ENCODE peak calls at places on chromosomes 12 and 14, in ten cellular contexts. One of them, this sample, is unnamed.

GRCh38 chr12:12714276-12715001 is 2.7 kb upstream of the CDKN1B start:
- DNase-seq in NCI-H460: no peak
- DNase-seq in fibroblast of gingiva: no peak
- DNase-seq in cerebellar cortex: peak
- DNase-seq in PC-3: peak
- DNase-seq in activated gamma-delta T cell treated with anti-CD3 and anti-CD28 coated beads, Interleukin-2, amount 50 U/mL, for 16 hours: no peak
- DNase-seq in stimulated activated CD8-positive, alpha-beta memory T cell treated with anti-CD3 and anti-CD28 coated beads, Interleukin-7, amount 100 ng/mL, for 4 hours: no peak
- DNase-seq in stimulated activated naive CD8-positive, alpha-beta T cell treated with anti-CD3 and anti-CD28 coated beads, Interleukin-15, amount 100 ng/mL, for 72 hours: peak
- DNase-seq in neural progenitor cell: peak
- DNase-seq in upper lobe of right lung: peak
- DNase-seq in this sample: no peak

GRCh38 chr12:47821346-47821706 is 1.6 kb upstream of the HDAC7 start:
- DNase-seq in NCI-H460: no peak
- DNase-seq in PC-3: no peak
- DNase-seq in stimulated activated naive CD8-positive, alpha-beta T cell treated with anti-CD3 and anti-CD28 coated beads, Interleukin-15, amount 100 ng/mL, for 72 hours: no peak
- DNase-seq in upper lobe of right lung: no peak
- DNase-seq in fibroblast of gingiva: no peak
- DNase-seq in stimulated activated CD8-positive, alpha-beta memory T cell treated with anti-CD3 and anti-CD28 coated beads, Interleukin-7, amount 100 ng/mL, for 4 hours: no peak
- DNase-seq in neural progenitor cell: no peak
- DNase-seq in cerebellar cortex: no peak
- DNase-seq in activated gamma-delta T cell treated with anti-CD3 and anti-CD28 coated beads, Interleukin-2, amount 50 U/mL, for 16 hours: no peak
- DNase-seq in this sample: no peak

GRCh38 chr14:67571275-67571990 is 28.6 kb downstream of the PIGH start:
- DNase-seq in fibroblast of gingiva: peak
- DNase-seq in neural progenitor cell: peak
- DNase-seq in stimulated activated naive CD8-positive, alpha-beta T cell treated with anti-CD3 and anti-CD28 coated beads, Interleukin-15, amount 100 ng/mL, for 72 hours: peak
- DNase-seq in PC-3: peak
- DNase-seq in activated gamma-delta T cell treated with anti-CD3 and anti-CD28 coated beads, Interleukin-2, amount 50 U/mL, for 16 hours: peak
- DNase-seq in upper lobe of right lung: peak
- DNase-seq in cerebellar cortex: peak
- DNase-seq in NCI-H460: peak
- DNase-seq in stimulated activated CD8-positive, alpha-beta memory T cell treated with anti-CD3 and anti-CD28 coated beads, Interleukin-7, amount 100 ng/mL, for 4 hours: peak
- DNase-seq in this sample: peak

GRCh38 chr12:12503384-12504078 is 59.1 kb downstream of the DUSP16 start:
- DNase-seq in stimulated activated naive CD8-positive, alpha-beta T cell treated with anti-CD3 and anti-CD28 coated beads, Interleukin-15, amount 100 ng/mL, for 72 hours: no peak
- DNase-seq in fibroblast of gingiva: no peak
- DNase-seq in stimulated activated CD8-positive, alpha-beta memory T cell treated with anti-CD3 and anti-CD28 coated beads, Interleukin-7, amount 100 ng/mL, for 4 hours: no peak
- DNase-seq in cerebellar cortex: no peak
- DNase-seq in neural progenitor cell: peak
- DNase-seq in upper lobe of right lung: no peak
- DNase-seq in PC-3: no peak
- DNase-seq in NCI-H460: no peak
- DNase-seq in activated gamma-delta T cell treated with anti-CD3 and anti-CD28 coated beads, Interleukin-2, amount 50 U/mL, for 16 hours: no peak
- DNase-seq in this sample: no peak

GRCh38 chr12:108454539-108455139 is 60.4 kb upstream of the FICD start:
- DNase-seq in upper lobe of right lung: no peak
- DNase-seq in fibroblast of gingiva: no peak
- DNase-seq in PC-3: no peak
- DNase-seq in activated gamma-delta T cell treated with anti-CD3 and anti-CD28 coated beads, Interleukin-2, amount 50 U/mL, for 16 hours: no peak
- DNase-seq in neural progenitor cell: no peak
- DNase-seq in stimulated activated CD8-positive, alpha-beta memory T cell treated with anti-CD3 and anti-CD28 coated beads, Interleukin-7, amount 100 ng/mL, for 4 hours: no peak
- DNase-seq in cerebellar cortex: no peak
- DNase-seq in stimulated activated naive CD8-positive, alpha-beta T cell treated with anti-CD3 and anti-CD28 coated beads, Interleukin-15, amount 100 ng/mL, for 72 hours: no peak
- DNase-seq in NCI-H460: no peak
- DNase-seq in this sample: no peak

GRCh38 chr14:92451245-92451644 is 62.3 kb upstream of the RIN3 start:
- DNase-seq in stimulated activated CD8-positive, alpha-beta memory T cell treated with anti-CD3 and anti-CD28 coated beads, Interleukin-7, amount 100 ng/mL, for 4 hours: no peak
- DNase-seq in stimulated activated naive CD8-positive, alpha-beta T cell treated with anti-CD3 and anti-CD28 coated beads, Interleukin-15, amount 100 ng/mL, for 72 hours: no peak
- DNase-seq in NCI-H460: no peak
- DNase-seq in activated gamma-delta T cell treated with anti-CD3 and anti-CD28 coated beads, Interleukin-2, amount 50 U/mL, for 16 hours: no peak
- DNase-seq in fibroblast of gingiva: no peak
- DNase-seq in upper lobe of right lung: no peak
- DNase-seq in cerebellar cortex: no peak
- DNase-seq in PC-3: no peak
- DNase-seq in neural progenitor cell: no peak
- DNase-seq in this sample: no peak

GRCh38 chr14:69129264-69129880 is 23.5 kb downstream of the DCAF5 start:
- DNase-seq in stimulated activated naive CD8-positive, alpha-beta T cell treated with anti-CD3 and anti-CD28 coated beads, Interleukin-15, amount 100 ng/mL, for 72 hours: peak
- DNase-seq in fibroblast of gingiva: peak
- DNase-seq in activated gamma-delta T cell treated with anti-CD3 and anti-CD28 coated beads, Interleukin-2, amount 50 U/mL, for 16 hours: peak
- DNase-seq in stimulated activated CD8-positive, alpha-beta memory T cell treated with anti-CD3 and anti-CD28 coated beads, Interleukin-7, amount 100 ng/mL, for 4 hours: peak
- DNase-seq in cerebellar cortex: peak
- DNase-seq in NCI-H460: peak
- DNase-seq in neural progenitor cell: peak
- DNase-seq in upper lobe of right lung: peak
- DNase-seq in PC-3: peak
- DNase-seq in this sample: peak

GRCh38 chr12:17372508-17372907 is 717.5 kb downstream of the RERGL start:
- DNase-seq in fibroblast of gingiva: no peak
- DNase-seq in stimulated activated naive CD8-positive, alpha-beta T cell treated with anti-CD3 and anti-CD28 coated beads, Interleukin-15, amount 100 ng/mL, for 72 hours: no peak
- DNase-seq in cerebellar cortex: no peak
- DNase-seq in upper lobe of right lung: no peak
- DNase-seq in PC-3: no peak
- DNase-seq in activated gamma-delta T cell treated with anti-CD3 and anti-CD28 coated beads, Interleukin-2, amount 50 U/mL, for 16 hours: no peak
- DNase-seq in NCI-H460: no peak
- DNase-seq in neural progenitor cell: no peak
- DNase-seq in stimulated activated CD8-positive, alpha-beta memory T cell treated with anti-CD3 and anti-CD28 coated beads, Interleukin-7, amount 100 ng/mL, for 4 hours: no peak
- DNase-seq in this sample: no peak

GRCh38 chr12:102824218-102824835 is 92.7 kb downstream of the PAH start:
- DNase-seq in neural progenitor cell: peak
- DNase-seq in fibroblast of gingiva: no peak
- DNase-seq in PC-3: peak
- DNase-seq in stimulated activated naive CD8-positive, alpha-beta T cell treated with anti-CD3 and anti-CD28 coated beads, Interleukin-15, amount 100 ng/mL, for 72 hours: no peak
- DNase-seq in stimulated activated CD8-positive, alpha-beta memory T cell treated with anti-CD3 and anti-CD28 coated beads, Interleukin-7, amount 100 ng/mL, for 4 hours: no peak
- DNase-seq in cerebellar cortex: no peak
- DNase-seq in upper lobe of right lung: peak
- DNase-seq in activated gamma-delta T cell treated with anti-CD3 and anti-CD28 coated beads, Interleukin-2, amount 50 U/mL, for 16 hours: no peak
- DNase-seq in NCI-H460: peak
- DNase-seq in this sample: no peak

GRCh38 chr12:129911437-129912049 is 7.7 kb upstream of the TMEM132D start:
- DNase-seq in PC-3: peak
- DNase-seq in cerebellar cortex: peak
- DNase-seq in NCI-H460: peak
- DNase-seq in fibroblast of gingiva: no peak
- DNase-seq in neural progenitor cell: peak
- DNase-seq in stimulated activated CD8-positive, alpha-beta memory T cell treated with anti-CD3 and anti-CD28 coated beads, Interleukin-7, amount 100 ng/mL, for 4 hours: no peak
- DNase-seq in stimulated activated naive CD8-positive, alpha-beta T cell treated with anti-CD3 and anti-CD28 coated beads, Interleukin-15, amount 100 ng/mL, for 72 hours: peak
- DNase-seq in upper lobe of right lung: peak
- DNase-seq in activated gamma-delta T cell treated with anti-CD3 and anti-CD28 coated beads, Interleukin-2, amount 50 U/mL, for 16 hours: no peak
- DNase-seq in this sample: peak

GRCh38 chr12:52585951-52586350 is 12.3 kb upstream of the KRT74 start:
- DNase-seq in cerebellar cortex: no peak
- DNase-seq in PC-3: no peak
- DNase-seq in activated gamma-delta T cell treated with anti-CD3 and anti-CD28 coated beads, Interleukin-2, amount 50 U/mL, for 16 hours: peak
- DNase-seq in neural progenitor cell: no peak
- DNase-seq in stimulated activated CD8-positive, alpha-beta memory T cell treated with anti-CD3 and anti-CD28 coated beads, Interleukin-7, amount 100 ng/mL, for 4 hours: peak
- DNase-seq in fibroblast of gingiva: no peak
- DNase-seq in upper lobe of right lung: no peak
- DNase-seq in NCI-H460: no peak
- DNase-seq in stimulated activated naive CD8-positive, alpha-beta T cell treated with anti-CD3 and anti-CD28 coated beads, Interleukin-15, amount 100 ng/mL, for 72 hours: no peak
- DNase-seq in this sample: no peak

GRCh38 chr14:64725879-64726584 is 21.8 kb downstream of the PLEKHG3 start:
- DNase-seq in stimulated activated CD8-positive, alpha-beta memory T cell treated with anti-CD3 and anti-CD28 coated beads, Interleukin-7, amount 100 ng/mL, for 4 hours: no peak
- DNase-seq in upper lobe of right lung: no peak
- DNase-seq in PC-3: no peak
- DNase-seq in stimulated activated naive CD8-positive, alpha-beta T cell treated with anti-CD3 and anti-CD28 coated beads, Interleukin-15, amount 100 ng/mL, for 72 hours: no peak
- DNase-seq in fibroblast of gingiva: no peak
- DNase-seq in cerebellar cortex: no peak
- DNase-seq in activated gamma-delta T cell treated with anti-CD3 and anti-CD28 coated beads, Interleukin-2, amount 50 U/mL, for 16 hours: no peak
- DNase-seq in neural progenitor cell: no peak
- DNase-seq in NCI-H460: no peak
- DNase-seq in this sample: no peak

GRCh38 chr14:22557846-22558220 is 31.2 kb downstream of the DAD1 start:
- DNase-seq in fibroblast of gingiva: no peak
- DNase-seq in upper lobe of right lung: no peak
- DNase-seq in neural progenitor cell: no peak
- DNase-seq in stimulated activated CD8-positive, alpha-beta memory T cell treated with anti-CD3 and anti-CD28 coated beads, Interleukin-7, amount 100 ng/mL, for 4 hours: no peak
- DNase-seq in activated gamma-delta T cell treated with anti-CD3 and anti-CD28 coated beads, Interleukin-2, amount 50 U/mL, for 16 hours: no peak
- DNase-seq in NCI-H460: no peak
- DNase-seq in PC-3: no peak
- DNase-seq in cerebellar cortex: peak
- DNase-seq in stimulated activated naive CD8-positive, alpha-beta T cell treated with anti-CD3 and anti-CD28 coated beads, Interleukin-15, amount 100 ng/mL, for 72 hours: no peak
- DNase-seq in this sample: no peak

GRCh38 chr14:61560323-61560722 is 135.0 kb upstream of the HIF1A start:
- DNase-seq in neural progenitor cell: no peak
- DNase-seq in NCI-H460: peak
- DNase-seq in PC-3: peak
- DNase-seq in upper lobe of right lung: no peak
- DNase-seq in cerebellar cortex: no peak
- DNase-seq in fibroblast of gingiva: peak
- DNase-seq in stimulated activated CD8-positive, alpha-beta memory T cell treated with anti-CD3 and anti-CD28 coated beads, Interleukin-7, amount 100 ng/mL, for 4 hours: no peak
- DNase-seq in activated gamma-delta T cell treated with anti-CD3 and anti-CD28 coated beads, Interleukin-2, amount 50 U/mL, for 16 hours: no peak
- DNase-seq in stimulated activated naive CD8-positive, alpha-beta T cell treated with anti-CD3 and anti-CD28 coated beads, Interleukin-15, amount 100 ng/mL, for 72 hours: no peak
- DNase-seq in this sample: no peak

GRCh38 chr14:35287481-35288013 is 4.6 kb upstream of the PSMA6 start:
- DNase-seq in cerebellar cortex: no peak
- DNase-seq in stimulated activated CD8-positive, alpha-beta memory T cell treated with anti-CD3 and anti-CD28 coated beads, Interleukin-7, amount 100 ng/mL, for 4 hours: no peak
- DNase-seq in stimulated activated naive CD8-positive, alpha-beta T cell treated with anti-CD3 and anti-CD28 coated beads, Interleukin-15, amount 100 ng/mL, for 72 hours: peak
- DNase-seq in NCI-H460: no peak
- DNase-seq in fibroblast of gingiva: peak
- DNase-seq in PC-3: no peak
- DNase-seq in neural progenitor cell: no peak
- DNase-seq in upper lobe of right lung: no peak
- DNase-seq in activated gamma-delta T cell treated with anti-CD3 and anti-CD28 coated beads, Interleukin-2, amount 50 U/mL, for 16 hours: no peak
- DNase-seq in this sample: no peak

GRCh38 chr14:46048127-46048526 is 603.5 kb downstream of the RPL10L start:
- DNase-seq in stimulated activated naive CD8-positive, alpha-beta T cell treated with anti-CD3 and anti-CD28 coated beads, Interleukin-15, amount 100 ng/mL, for 72 hours: no peak
- DNase-seq in NCI-H460: peak
- DNase-seq in stimulated activated CD8-positive, alpha-beta memory T cell treated with anti-CD3 and anti-CD28 coated beads, Interleukin-7, amount 100 ng/mL, for 4 hours: no peak
- DNase-seq in cerebellar cortex: peak
- DNase-seq in upper lobe of right lung: no peak
- DNase-seq in PC-3: peak
- DNase-seq in activated gamma-delta T cell treated with anti-CD3 and anti-CD28 coated beads, Interleukin-2, amount 50 U/mL, for 16 hours: no peak
- DNase-seq in fibroblast of gingiva: no peak
- DNase-seq in neural progenitor cell: peak
- DNase-seq in this sample: no peak

GRCh38 chr14:93954900-93955891 is 21.2 kb downstream of the ASB2 start:
- DNase-seq in NCI-H460: no peak
- DNase-seq in cerebellar cortex: no peak
- DNase-seq in upper lobe of right lung: peak
- DNase-seq in stimulated activated CD8-positive, alpha-beta memory T cell treated with anti-CD3 and anti-CD28 coated beads, Interleukin-7, amount 100 ng/mL, for 4 hours: no peak
- DNase-seq in neural progenitor cell: no peak
- DNase-seq in fibroblast of gingiva: no peak
- DNase-seq in activated gamma-delta T cell treated with anti-CD3 and anti-CD28 coated beads, Interleukin-2, amount 50 U/mL, for 16 hours: peak
- DNase-seq in stimulated activated naive CD8-positive, alpha-beta T cell treated with anti-CD3 and anti-CD28 coated beads, Interleukin-15, amount 100 ng/mL, for 72 hours: no peak
- DNase-seq in PC-3: no peak
- DNase-seq in this sample: no peak

GRCh38 chr12:52058631-52059324 is 7.5 kb downstream of the NR4A1 start:
- DNase-seq in neural progenitor cell: no peak
- DNase-seq in NCI-H460: no peak
- DNase-seq in fibroblast of gingiva: peak
- DNase-seq in PC-3: no peak
- DNase-seq in stimulated activated CD8-positive, alpha-beta memory T cell treated with anti-CD3 and anti-CD28 coated beads, Interleukin-7, amount 100 ng/mL, for 4 hours: no peak
- DNase-seq in cerebellar cortex: no peak
- DNase-seq in activated gamma-delta T cell treated with anti-CD3 and anti-CD28 coated beads, Interleukin-2, amount 50 U/mL, for 16 hours: no peak
- DNase-seq in upper lobe of right lung: no peak
- DNase-seq in stimulated activated naive CD8-positive, alpha-beta T cell treated with anti-CD3 and anti-CD28 coated beads, Interleukin-15, amount 100 ng/mL, for 72 hours: no peak
- DNase-seq in this sample: peak

GRCh38 chr14:100677925-100678765 is 48.5 kb upstream of the DLK1 start:
- DNase-seq in stimulated activated naive CD8-positive, alpha-beta T cell treated with anti-CD3 and anti-CD28 coated beads, Interleukin-15, amount 100 ng/mL, for 72 hours: no peak
- DNase-seq in neural progenitor cell: peak
- DNase-seq in cerebellar cortex: no peak
- DNase-seq in upper lobe of right lung: no peak
- DNase-seq in fibroblast of gingiva: peak
- DNase-seq in PC-3: no peak
- DNase-seq in stimulated activated CD8-positive, alpha-beta memory T cell treated with anti-CD3 and anti-CD28 coated beads, Interleukin-7, amount 100 ng/mL, for 4 hours: no peak
- DNase-seq in NCI-H460: no peak
- DNase-seq in activated gamma-delta T cell treated with anti-CD3 and anti-CD28 coated beads, Interleukin-2, amount 50 U/mL, for 16 hours: no peak
- DNase-seq in this sample: peak

GRCh38 chr12:29103539-29103974 is 45.5 kb upstream of the FAR2 start:
- DNase-seq in PC-3: no peak
- DNase-seq in cerebellar cortex: no peak
- DNase-seq in neural progenitor cell: no peak
- DNase-seq in upper lobe of right lung: no peak
- DNase-seq in fibroblast of gingiva: no peak
- DNase-seq in activated gamma-delta T cell treated with anti-CD3 and anti-CD28 coated beads, Interleukin-2, amount 50 U/mL, for 16 hours: peak
- DNase-seq in stimulated activated naive CD8-positive, alpha-beta T cell treated with anti-CD3 and anti-CD28 coated beads, Interleukin-15, amount 100 ng/mL, for 72 hours: peak
- DNase-seq in stimulated activated CD8-positive, alpha-beta memory T cell treated with anti-CD3 and anti-CD28 coated beads, Interleukin-7, amount 100 ng/mL, for 4 hours: peak
- DNase-seq in NCI-H460: no peak
- DNase-seq in this sample: no peak

GRCh38 chr12:5335059-5335458 is 96.8 kb upstream of the NTF3 start:
- DNase-seq in fibroblast of gingiva: no peak
- DNase-seq in neural progenitor cell: no peak
- DNase-seq in activated gamma-delta T cell treated with anti-CD3 and anti-CD28 coated beads, Interleukin-2, amount 50 U/mL, for 16 hours: no peak
- DNase-seq in stimulated activated naive CD8-positive, alpha-beta T cell treated with anti-CD3 and anti-CD28 coated beads, Interleukin-15, amount 100 ng/mL, for 72 hours: no peak
- DNase-seq in cerebellar cortex: no peak
- DNase-seq in NCI-H460: no peak
- DNase-seq in PC-3: no peak
- DNase-seq in upper lobe of right lung: no peak
- DNase-seq in stimulated activated CD8-positive, alpha-beta memory T cell treated with anti-CD3 and anti-CD28 coated beads, Interleukin-7, amount 100 ng/mL, for 4 hours: no peak
- DNase-seq in this sample: no peak

GRCh38 chr12:6234906-6235305 is 34.7 kb downstream of the CD9 start:
- DNase-seq in activated gamma-delta T cell treated with anti-CD3 and anti-CD28 coated beads, Interleukin-2, amount 50 U/mL, for 16 hours: no peak
- DNase-seq in neural progenitor cell: no peak
- DNase-seq in PC-3: no peak
- DNase-seq in fibroblast of gingiva: no peak
- DNase-seq in cerebellar cortex: no peak
- DNase-seq in NCI-H460: no peak
- DNase-seq in stimulated activated CD8-positive, alpha-beta memory T cell treated with anti-CD3 and anti-CD28 coated beads, Interleukin-7, amount 100 ng/mL, for 4 hours: no peak
- DNase-seq in upper lobe of right lung: no peak
- DNase-seq in stimulated activated naive CD8-positive, alpha-beta T cell treated with anti-CD3 and anti-CD28 coated beads, Interleukin-15, amount 100 ng/mL, for 72 hours: no peak
- DNase-seq in this sample: no peak

GRCh38 chr12:51847830-51848727 is at the start of gene FIGNL2:
- DNase-seq in NCI-H460: no peak
- DNase-seq in activated gamma-delta T cell treated with anti-CD3 and anti-CD28 coated beads, Interleukin-2, amount 50 U/mL, for 16 hours: no peak
- DNase-seq in fibroblast of gingiva: no peak
- DNase-seq in upper lobe of right lung: no peak
- DNase-seq in stimulated activated CD8-positive, alpha-beta memory T cell treated with anti-CD3 and anti-CD28 coated beads, Interleukin-7, amount 100 ng/mL, for 4 hours: no peak
- DNase-seq in PC-3: no peak
- DNase-seq in neural progenitor cell: peak
- DNase-seq in stimulated activated naive CD8-positive, alpha-beta T cell treated with anti-CD3 and anti-CD28 coated beads, Interleukin-15, amount 100 ng/mL, for 72 hours: no peak
- DNase-seq in cerebellar cortex: peak
- DNase-seq in this sample: no peak

GRCh38 chr14:99534333-99534732 is 53.1 kb downstream of the CCNK start:
- DNase-seq in stimulated activated CD8-positive, alpha-beta memory T cell treated with anti-CD3 and anti-CD28 coated beads, Interleukin-7, amount 100 ng/mL, for 4 hours: no peak
- DNase-seq in stimulated activated naive CD8-positive, alpha-beta T cell treated with anti-CD3 and anti-CD28 coated beads, Interleukin-15, amount 100 ng/mL, for 72 hours: no peak
- DNase-seq in neural progenitor cell: peak
- DNase-seq in cerebellar cortex: no peak
- DNase-seq in fibroblast of gingiva: no peak
- DNase-seq in PC-3: no peak
- DNase-seq in activated gamma-delta T cell treated with anti-CD3 and anti-CD28 coated beads, Interleukin-2, amount 50 U/mL, for 16 hours: no peak
- DNase-seq in NCI-H460: no peak
- DNase-seq in upper lobe of right lung: no peak
- DNase-seq in this sample: no peak

GRCh38 chr14:83164016-83164415 is 1630.4 kb upstream of the SEL1L start:
- DNase-seq in upper lobe of right lung: no peak
- DNase-seq in stimulated activated CD8-positive, alpha-beta memory T cell treated with anti-CD3 and anti-CD28 coated beads, Interleukin-7, amount 100 ng/mL, for 4 hours: no peak
- DNase-seq in NCI-H460: no peak
- DNase-seq in stimulated activated naive CD8-positive, alpha-beta T cell treated with anti-CD3 and anti-CD28 coated beads, Interleukin-15, amount 100 ng/mL, for 72 hours: no peak
- DNase-seq in activated gamma-delta T cell treated with anti-CD3 and anti-CD28 coated beads, Interleukin-2, amount 50 U/mL, for 16 hours: no peak
- DNase-seq in cerebellar cortex: no peak
- DNase-seq in PC-3: peak
- DNase-seq in fibroblast of gingiva: peak
- DNase-seq in neural progenitor cell: no peak
- DNase-seq in this sample: no peak